ENCODE peak calls at places on chromosomes 2 and 18, in seven cellular contexts. Y is transverse colon, E is astrocyte, G is neuronal stem cell, V is H1, Z is IMR-90, S is cardiac muscle cell. W is an unnamed sample. For H3K27me3 and H3K4me1, the result is how much of the 10 kb centered on the place peaks cover.

GRCh38 chr2:76953733-76954347 is 568.3 kb downstream of the LRRTM4 start:
- DNase-seq in Y (peak), E (peak), G (peak), V (no peak), Z (peak), S (peak), W (no peak)

GRCh38 chr2:236166157-236166780 is 1.9 kb downstream of the GBX2 start:
- DNase-seq in Y (no peak), E (no peak), G (peak), V (no peak), Z (no peak), S (no peak), W (no peak)

GRCh38 chr2:25043241-25043867 is 1.5 kb downstream of the EFR3B start:
- DNase-seq in Y (no peak), E (peak), G (peak), V (no peak), Z (peak), S (peak), W (peak)

GRCh38 chr2:95300391-95300938 is 3.3 kb downstream of the KCNIP3 start:
- DNase-seq in Y (peak), E (no peak), G (no peak), V (no peak), Z (no peak), S (no peak), W (no peak)

GRCh38 chr2:120252207-120253020 is at the start of gene RALB:
- DNase-seq in Y (peak), E (peak), G (peak), V (peak), Z (peak), S (peak), W (peak)

GRCh38 chr2:144512421-144513272 is 7.3 kb downstream of the ZEB2 start:
- DNase-seq in Y (no peak), E (no peak), G (no peak), V (no peak), Z (no peak), S (no peak), W (peak)

GRCh38 chr2:9739508-9739907 is 103.8 kb upstream of the TAF1B start:
- DNase-seq in Y (peak), E (no peak), G (no peak), V (no peak), Z (no peak), S (peak), W (no peak)

GRCh38 chr2:2827691-2828315 is 496.7 kb upstream of the MYT1L start:
- DNase-seq in Y (no peak), E (no peak), G (no peak), V (no peak), Z (no peak), S (no peak), W (peak)

GRCh38 chr2:119809329-119810038 is 49.8 kb downstream of the PTPN4 start:
- DNase-seq in Y (no peak), E (peak), G (no peak), V (no peak), Z (peak), S (peak), W (no peak)

GRCh38 chr2:44470151-44470550 is 108.4 kb downstream of the CAMKMT start:
- DNase-seq in Y (no peak), E (no peak), G (no peak), V (peak), Z (no peak), S (no peak), W (no peak)

GRCh38 chr18:74480149-74480651 is 16.0 kb upstream of the CNDP2 start:
- DNase-seq in Y (no peak), E (no peak), G (no peak), V (no peak), Z (no peak), S (no peak), W (no peak)

GRCh38 chr2:208983476-208983875 is 440.4 kb upstream of the MAP2 start:
- DNase-seq in Y (no peak), E (no peak), G (no peak), V (no peak), Z (no peak), S (no peak), W (no peak)

GRCh38 chr2:151947524-151948165 is 119.4 kb upstream of the ARL5A start:
- DNase-seq in Y (no peak), E (peak), G (peak), V (no peak), Z (no peak), S (peak), W (no peak)

GRCh38 chr2:233840520-233840919 is 13.8 kb downstream of the HJURP start:
- DNase-seq in Y (no peak), E (no peak), G (no peak), V (no peak), Z (no peak), S (no peak), W (no peak)

GRCh38 chr18:58392336-58393000 is 236.4 kb downstream of the ALPK2 start:
- DNase-seq in Y (no peak), E (peak), G (no peak), V (no peak), Z (peak), S (peak), W (no peak)

GRCh38 chr2:3340144-3340543 is 37.5 kb downstream of the EIPR1 start:
- DNase-seq in Y (no peak), E (no peak), G (no peak), V (no peak), Z (no peak), S (no peak), W (no peak)

GRCh38 chr2:657766-658165 is 19.4 kb downstream of the TMEM18 start:
- DNase-seq in Y (no peak), E (no peak), G (no peak), V (no peak), Z (no peak), S (no peak), W (no peak)

GRCh38 chr2:157895531-157895930 is 19.4 kb upstream of the ACVR1 start:
- DNase-seq in Y (no peak), E (peak), G (no peak), V (no peak), Z (peak), S (no peak), W (no peak)

GRCh38 chr2:122183890-122184289 is 428.4 kb downstream of the TSN start:
- DNase-seq in Y (no peak), E (no peak), G (no peak), V (no peak), Z (no peak), S (no peak), W (no peak)

GRCh38 chr2:166634706-166635105 is 140.7 kb upstream of the SCN7A start:
- DNase-seq in Y (no peak), E (no peak), G (no peak), V (no peak), Z (no peak), S (no peak), W (no peak)

GRCh38 chr2:191545361-191545760 is 132.6 kb upstream of the NABP1 start:
- DNase-seq in Y (no peak), E (no peak), G (no peak), V (no peak), Z (no peak), S (no peak), W (no peak)

GRCh38 chr2:190407246-190407661 is 901 bp upstream of the MFSD6 start:
- DNase-seq in Y (no peak), E (no peak), G (peak), V (no peak), Z (no peak), S (no peak), W (no peak)

GRCh38 chr2:219016721-219017120 is 23.5 kb upstream of the CRYBA2 start:
- DNase-seq in Y (no peak), E (no peak), G (no peak), V (no peak), Z (no peak), S (no peak), W (no peak)
- H3K27me3 ChIP-seq in Y (under half), E (under half), G (under half), V (under half), Z (half or more), S (half or more), W (under half)

GRCh38 chr2:216559625-216560156 is 61.0 kb downstream of the RPL37A start:
- DNase-seq in Y (no peak), E (peak), G (no peak), V (no peak), Z (no peak), S (no peak), W (no peak)

GRCh38 chr2:216555274-216555673 is 56.6 kb downstream of the RPL37A start:
- DNase-seq in Y (peak), E (peak), G (no peak), V (no peak), Z (no peak), S (peak), W (no peak)

GRCh38 chr2:216557820-216558219 is 59.2 kb downstream of the RPL37A start:
- DNase-seq in Y (no peak), E (no peak), G (no peak), V (no peak), Z (no peak), S (no peak), W (no peak)

GRCh38 chr2:216556202-216556601 is 57.6 kb downstream of the RPL37A start:
- DNase-seq in Y (no peak), E (no peak), G (no peak), V (no peak), Z (no peak), S (no peak), W (no peak)

DNA sequence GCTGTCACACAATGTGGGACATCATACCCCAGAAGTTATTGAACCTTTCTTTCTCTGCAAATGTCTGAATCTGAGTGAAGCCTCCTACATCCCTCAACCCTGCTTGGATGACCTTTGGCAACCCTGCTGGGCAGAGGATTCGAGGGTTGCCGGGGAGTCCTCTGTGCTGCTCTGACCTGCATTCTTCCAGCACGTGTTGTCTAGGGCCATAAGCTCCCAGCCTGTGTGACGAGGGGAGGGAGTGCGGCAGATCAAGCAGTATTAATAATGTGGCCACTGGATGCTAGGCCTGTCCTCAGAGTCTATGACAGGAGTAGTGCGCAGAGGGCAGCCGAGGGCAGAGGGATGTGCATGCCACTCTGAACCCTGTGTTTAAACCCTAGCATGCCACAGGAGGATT is 58.8 kb downstream of the RPL37A start:
- DNase-seq in Y (no peak), E (no peak), G (no peak), V (no peak), Z (no peak), S (no peak), W (no peak)
- H3K4me1 ChIP-seq in Y (under half), E (under half), G (under half), V (under half), Z (under half), S (under half), W (under half)

DNA sequence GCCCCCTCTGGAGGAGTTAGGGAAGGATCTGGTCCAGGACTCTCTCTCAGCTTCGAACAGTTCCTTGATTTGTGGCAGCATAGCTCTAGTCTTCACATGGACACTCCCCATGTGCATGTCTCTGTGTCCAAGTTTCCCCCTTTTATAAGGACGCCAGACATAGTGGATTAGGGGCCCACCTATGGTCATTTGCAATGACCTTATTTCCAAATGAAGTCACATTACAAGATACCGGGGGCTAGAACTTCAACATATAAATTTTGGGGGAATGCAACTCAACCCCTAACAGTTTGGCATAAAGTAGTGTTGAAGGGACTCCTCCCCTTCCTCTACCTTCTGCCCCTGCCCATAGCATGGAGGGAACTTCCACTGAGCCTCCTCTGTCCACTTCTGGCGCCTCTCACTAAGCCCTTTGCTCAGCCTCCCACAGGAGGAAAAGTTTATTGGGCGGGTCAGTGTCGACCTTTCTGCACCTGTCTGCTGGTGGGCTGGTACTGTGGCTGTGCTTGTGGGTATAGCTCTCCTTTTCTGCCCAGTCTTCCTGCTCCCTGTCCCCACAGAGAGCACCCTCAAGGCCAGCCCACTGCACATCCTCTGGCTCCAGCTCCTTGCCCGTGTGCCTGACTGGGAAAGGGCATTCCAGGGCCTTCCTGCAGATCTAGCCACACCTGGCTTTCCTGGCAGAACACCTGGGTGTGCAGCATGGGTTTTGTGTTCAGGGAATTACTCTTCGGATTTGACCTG is 5.5 kb downstream of the FABP1 start:
- DNase-seq in Y (peak), E (no peak), G (no peak), V (no peak), Z (no peak), S (no peak), W (no peak)
- H3K27me3 ChIP-seq in Y (under half), E (under half), G (under half), V (under half), Z (under half), S (under half), W (under half)

DNA sequence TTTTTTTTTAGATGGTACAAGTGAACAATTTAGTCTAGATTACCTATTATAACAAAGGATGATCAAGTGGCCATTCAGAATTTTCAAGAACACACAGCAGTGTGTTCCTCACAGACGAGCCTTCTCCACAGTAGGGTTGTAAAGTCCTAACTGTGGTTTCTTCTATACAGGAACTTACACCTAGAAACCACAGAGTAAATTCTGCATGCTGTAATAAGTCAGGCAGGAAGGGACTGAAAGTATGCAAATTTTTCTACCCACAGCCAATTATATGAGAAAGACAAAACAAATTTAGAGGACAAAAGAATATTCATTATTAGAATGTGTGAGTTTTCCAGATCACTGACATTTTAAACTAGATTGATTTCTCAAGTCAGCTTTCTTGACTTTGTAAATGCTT is 99.5 kb downstream of the RBMS1 start:
- DNase-seq in Y (no peak), E (no peak), G (no peak), V (no peak), Z (no peak), S (no peak), W (no peak)
- H3K4me1 ChIP-seq in Y (half or more), E (under half), G (under half), V (under half), Z (under half), S (under half), W (half or more)

GRCh38 chr2:175308005-175308404 is 126.5 kb upstream of the ATP5MC3 start:
- DNase-seq in Y (no peak), E (no peak), G (no peak), V (no peak), Z (no peak), S (no peak), W (no peak)

GRCh38 chr2:175304541-175304940 is 123.0 kb upstream of the ATP5MC3 start:
- DNase-seq in Y (no peak), E (no peak), G (no peak), V (no peak), Z (no peak), S (no peak), W (no peak)

GRCh38 chr2:175312137-175312536 is 130.6 kb upstream of the ATP5MC3 start:
- DNase-seq in Y (no peak), E (no peak), G (no peak), V (no peak), Z (no peak), S (no peak), W (no peak)

GRCh38 chr2:175310813-175311504 is 129.4 kb upstream of the ATP5MC3 start:
- DNase-seq in Y (no peak), E (no peak), G (no peak), V (no peak), Z (no peak), S (no peak), W (no peak)

DNA sequence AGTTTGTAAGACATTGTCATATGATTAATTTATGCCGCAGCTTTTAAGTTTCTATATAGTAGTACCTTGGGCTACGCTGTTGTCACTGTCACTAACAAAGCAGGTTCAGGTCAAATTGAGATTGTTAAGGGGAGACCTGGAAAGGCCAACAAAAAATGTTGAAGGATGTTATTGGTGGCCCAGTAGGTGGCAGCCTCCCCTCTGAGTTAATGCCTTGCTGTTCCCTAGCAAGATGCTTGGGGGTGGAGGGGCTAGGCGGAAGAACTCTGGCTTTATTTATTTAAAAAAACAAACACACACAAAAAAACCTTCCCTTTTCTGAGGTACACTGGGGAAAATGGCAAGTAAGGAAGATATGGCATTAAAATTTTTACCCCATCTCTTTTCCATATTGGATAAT is 128.3 kb upstream of the ATP5MC3 start:
- DNase-seq in Y (peak), E (peak), G (no peak), V (peak), Z (peak), S (peak), W (no peak)
- H3K27me3 ChIP-seq in Y (under half), E (under half), G (under half), V (under half), Z (under half), S (under half), W (under half)

GRCh38 chr2:65374999-65375398 is 57.4 kb downstream of the SPRED2 start:
- DNase-seq in Y (no peak), E (no peak), G (no peak), V (no peak), Z (no peak), S (no peak), W (no peak)

GRCh38 chr2:65374555-65374954 is 57.8 kb downstream of the SPRED2 start:
- DNase-seq in Y (no peak), E (no peak), G (no peak), V (no peak), Z (no peak), S (no peak), W (no peak)

GRCh38 chr2:65372619-65373018 is 59.8 kb downstream of the SPRED2 start:
- DNase-seq in Y (no peak), E (no peak), G (no peak), V (no peak), Z (no peak), S (no peak), W (no peak)

GRCh38 chr2:65375723-65376122 is 56.7 kb downstream of the SPRED2 start:
- DNase-seq in Y (no peak), E (no peak), G (no peak), V (no peak), Z (no peak), S (no peak), W (no peak)

DNA sequence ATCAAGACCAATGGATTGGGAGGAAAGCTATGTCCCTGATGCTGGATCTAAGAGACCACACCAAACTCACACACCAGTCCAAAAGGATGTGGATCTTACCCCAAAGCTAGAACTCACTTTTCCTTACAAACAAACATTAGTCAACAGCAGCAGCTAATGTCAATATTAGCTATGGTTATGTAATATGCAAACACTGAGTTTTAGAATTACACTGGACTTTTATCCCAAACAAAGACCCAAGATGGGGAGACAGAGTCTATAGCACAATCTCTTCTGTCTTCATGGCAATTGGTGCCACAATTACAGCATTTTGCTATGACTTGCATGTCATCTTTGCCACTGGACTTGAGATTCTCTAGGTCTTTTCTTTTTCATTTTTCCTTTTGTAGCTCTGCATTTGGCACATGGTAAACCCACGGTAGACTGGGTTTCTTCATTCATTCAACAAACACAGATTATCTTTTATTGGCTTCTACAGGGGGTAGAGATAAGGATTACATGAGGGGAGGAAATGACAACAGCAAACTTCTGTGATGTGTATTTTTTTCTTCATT is 59.0 kb downstream of the SPRED2 start:
- DNase-seq in Y (no peak), E (no peak), G (no peak), V (no peak), Z (no peak), S (no peak), W (no peak)
- H3K4me1 ChIP-seq in Y (under half), E (under half), G (under half), V (under half), Z (under half), S (under half), W (under half)

DNA sequence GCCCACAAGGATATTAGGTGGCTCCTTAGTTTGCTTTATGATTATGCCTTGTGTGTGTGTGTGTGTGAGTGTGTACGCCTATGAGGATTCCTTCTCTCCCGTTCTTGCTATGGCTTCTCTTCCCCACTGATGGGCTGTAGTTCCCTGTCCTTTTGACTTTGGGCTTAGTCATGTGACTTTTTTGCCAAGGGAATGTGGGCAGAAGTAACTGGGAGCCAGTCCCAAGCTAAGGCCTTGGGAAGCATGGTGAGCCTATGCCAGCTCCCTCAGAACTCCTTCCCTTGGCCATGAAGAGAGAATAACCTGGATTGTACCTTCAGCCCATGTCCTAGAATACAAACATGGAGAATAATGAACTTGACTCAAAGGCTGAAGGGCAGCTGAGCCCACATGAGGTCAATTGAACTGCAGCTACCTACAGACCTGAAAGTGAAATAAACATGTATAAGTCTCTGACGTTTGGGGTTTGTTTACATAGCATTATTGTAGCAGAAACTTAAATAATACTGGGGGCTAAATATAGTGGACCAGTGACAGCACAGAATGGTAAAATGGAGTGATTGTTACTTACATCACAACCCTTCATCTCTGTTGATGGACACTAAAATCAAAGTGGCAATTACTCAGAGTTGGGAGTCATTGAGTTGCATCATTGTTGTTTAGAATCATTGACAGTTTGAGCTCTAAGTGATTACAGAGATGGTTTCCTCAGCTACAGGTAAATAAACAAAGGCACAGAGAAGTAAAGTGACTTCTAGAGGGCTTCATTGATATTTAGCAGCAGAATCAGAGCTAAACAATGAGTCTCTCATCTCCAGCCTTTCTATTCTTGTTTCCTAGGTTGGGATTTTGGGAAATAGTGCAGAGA is 15.3 kb upstream of the IL36G start:
- DNase-seq in Y (no peak), E (no peak), G (no peak), V (no peak), Z (no peak), S (no peak), W (no peak)
- H3K27me3 ChIP-seq in Y (under half), E (under half), G (under half), V (under half), Z (under half), S (under half), W (under half)

W was measured in SJSA1.